ENCODE peak calls at places on chromosome 22, in four cellular contexts. U, L, F and C are unnamed samples.
A peak's percentile ranks its signal among the peaks of the same experiment; 100 is the strongest.

GRCh38 chr22:31160328-31160978 is 471 bp downstream of the RNF185 start:
- DNase-seq in U (no peak), L (peak; percentile 21), F (no peak), C (no peak)

GRCh38 chr22:16131918-16132317 is 442.1 kb downstream of the POTEH start:
- DNase-seq in U (no peak), L (no peak), F (no peak), C (no peak)

GRCh38 chr22:45861259-45861658 is 115.7 kb downstream of the WNT7B start:
- DNase-seq in U (no peak), L (no peak), F (no peak), C (no peak)

GRCh38 chr22:20773793-20774212 is at the start of gene SERPIND1:
- DNase-seq in U (no peak), L (no peak), F (peak; percentile 94), C (no peak)

GRCh38 chr22:37999640-38000272 is 15.4 kb upstream of the SOX10 start:
- DNase-seq in U (peak; percentile 75), L (peak; percentile 23), F (no peak), C (no peak)

GRCh38 chr22:36293606-36294292 is 40.8 kb downstream of the APOL1 start:
- DNase-seq in U (no peak), L (no peak), F (no peak), C (no peak)

GRCh38 chr22:33393432-33393831 is 335.3 kb upstream of the SYN3 start:
- DNase-seq in U (no peak), L (no peak), F (peak; percentile 58), C (no peak)

GRCh38 chr22:38313384-38313955 is 3.8 kb downstream of the CSNK1E start:
- DNase-seq in U (no peak), L (no peak), F (no peak), C (peak; percentile 68)

GRCh38 chr22:29801153-29801552 is 34.0 kb downstream of the UQCR10 start:
- DNase-seq in U (no peak), L (no peak), F (no peak), C (no peak)
- TF ChIP-seq TCF7L2 in U (no peak), L (no peak), F (no peak), C (no peak)

GRCh38 chr22:48870436-48870835 is 957.2 kb downstream of the BRD1 start:
- DNase-seq in U (no peak), L (no peak), F (no peak), C (no peak)
- H3K9me3 ChIP-seq in U (no peaks in the 10 kb centered on the region), L (no peaks in the 10 kb centered on the region), F (no peaks in the 10 kb centered on the region), C (no peaks in the 10 kb centered on the region)

GRCh38 chr22:24894220-24894975 is 52.1 kb downstream of the LHFPL7 start:
- DNase-seq in U (peak; percentile 89), L (no peak), F (peak; percentile 96), C (peak; percentile 95)
- TF ChIP-seq TCF7L2 in U (no peak), L (no peak), F (no peak), C (no peak)

DNA sequence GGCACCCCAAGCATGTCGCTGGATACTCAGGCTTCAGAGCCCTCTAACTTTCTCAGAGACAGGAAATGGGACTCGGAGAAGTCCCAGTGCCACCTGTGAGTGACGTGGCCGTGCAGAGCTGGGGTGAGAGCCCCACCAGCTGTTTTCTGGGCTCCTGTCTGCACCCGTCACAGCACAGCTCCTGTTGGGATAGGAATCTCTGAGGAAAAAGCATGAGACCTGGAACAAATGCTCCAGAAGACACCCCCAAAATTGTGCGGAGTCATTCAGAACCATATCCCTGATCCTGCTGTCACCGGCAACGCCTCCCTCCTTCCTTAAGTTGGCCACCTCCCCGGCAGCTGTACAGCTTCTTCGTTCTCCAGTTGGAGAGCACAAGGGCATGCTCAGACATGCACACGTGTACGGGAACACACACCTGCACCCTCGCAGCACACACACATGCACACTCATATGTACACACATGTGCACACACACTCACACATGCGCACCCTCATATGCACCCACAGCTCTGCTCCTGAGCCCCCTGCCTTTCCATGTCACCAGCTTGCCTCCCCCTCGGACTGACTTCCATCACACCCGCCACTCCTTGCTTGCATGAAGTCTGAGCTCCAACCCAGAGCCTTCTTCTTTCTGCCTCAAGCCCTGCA is 1430.0 kb downstream of the BRD1 start:
- DNase-seq in U (no peak), L (no peak), F (no peak), C (no peak)
- H3K9me3 ChIP-seq in U (no peaks in the 10 kb centered on the region), L (no peaks in the 10 kb centered on the region), F (no peaks in the 10 kb centered on the region), C (no peaks in the 10 kb centered on the region)